ENCODE peak calls at places on chromosomes 7 and 10, in four cellular contexts. One of them, this sample, is unnamed.

GRCh38 chr7:20778063-20778721 is 8.5 kb downstream of the SP8 start:
- DNase-seq in GM12878: no peak
- DNase-seq in neural progenitor cell: peak; percentile 94
- DNase-seq in K562: no peak
- DNase-seq in this sample: no peak

GRCh38 chr7:27158436-27159277 is 2.2 kb upstream of the HOXA7 start:
- DNase-seq in GM12878: no peak
- DNase-seq in neural progenitor cell: no peak
- DNase-seq in K562: no peak
- DNase-seq in this sample: no peak

GRCh38 chr7:128041203-128041602 is 10.0 kb upstream of the LRRC4 start:
- DNase-seq in GM12878: no peak
- DNase-seq in neural progenitor cell: no peak
- DNase-seq in K562: no peak
- DNase-seq in this sample: no peak

GRCh38 chr7:66181329-66181728 is 23.8 kb upstream of the TPST1 start:
- DNase-seq in GM12878: no peak
- DNase-seq in neural progenitor cell: no peak
- DNase-seq in K562: no peak
- DNase-seq in this sample: no peak

GRCh38 chr10:115861864-115862263 is 411.1 kb downstream of the GFRA1 start:
- DNase-seq in GM12878: no peak
- DNase-seq in neural progenitor cell: no peak
- DNase-seq in K562: no peak
- DNase-seq in this sample: no peak

GRCh38 chr10:93471110-93471651 is 11.0 kb downstream of the MYOF start:
- DNase-seq in GM12878: no peak
- DNase-seq in neural progenitor cell: no peak
- DNase-seq in K562: no peak
- DNase-seq in this sample: no peak

GRCh38 chr10:75511011-75511410 is 79.6 kb downstream of the LRMDA start:
- DNase-seq in GM12878: no peak
- DNase-seq in neural progenitor cell: no peak
- DNase-seq in K562: no peak
- DNase-seq in this sample: no peak

GRCh38 chr7:830069-830468 is 2.2 kb upstream of the SUN1 start:
- DNase-seq in GM12878: no peak
- DNase-seq in neural progenitor cell: no peak
- DNase-seq in K562: no peak
- DNase-seq in this sample: no peak

GRCh38 chr10:119677904-119678755 is 26.9 kb downstream of the BAG3 start:
- DNase-seq in GM12878: no peak
- DNase-seq in neural progenitor cell: no peak
- DNase-seq in K562: no peak
- DNase-seq in this sample: no peak

GRCh38 chr7:13278020-13278419 is 590.6 kb downstream of the ARL4A start:
- DNase-seq in GM12878: no peak
- DNase-seq in neural progenitor cell: no peak
- DNase-seq in K562: no peak
- DNase-seq in this sample: no peak

GRCh38 chr10:8044331-8044907 is 10.1 kb upstream of the GATA3 start:
- DNase-seq in GM12878: no peak
- DNase-seq in neural progenitor cell: peak; percentile 10
- DNase-seq in K562: no peak
- DNase-seq in this sample: no peak

GRCh38 chr10:8043569-8044306 is 10.8 kb upstream of the GATA3 start:
- DNase-seq in GM12878: no peak
- DNase-seq in neural progenitor cell: peak; percentile 82
- DNase-seq in K562: no peak
- DNase-seq in this sample: no peak

GRCh38 chr10:8042864-8043568 is 11.5 kb upstream of the GATA3 start:
- DNase-seq in GM12878: no peak
- DNase-seq in neural progenitor cell: peak; percentile 46
- DNase-seq in K562: no peak
- DNase-seq in this sample: no peak

GRCh38 chr10:8045728-8046494 is 8.6 kb upstream of the GATA3 start:
- DNase-seq in GM12878: no peak
- DNase-seq in neural progenitor cell: peak; percentile 5
- DNase-seq in K562: no peak
- DNase-seq in this sample: no peak

DNA sequence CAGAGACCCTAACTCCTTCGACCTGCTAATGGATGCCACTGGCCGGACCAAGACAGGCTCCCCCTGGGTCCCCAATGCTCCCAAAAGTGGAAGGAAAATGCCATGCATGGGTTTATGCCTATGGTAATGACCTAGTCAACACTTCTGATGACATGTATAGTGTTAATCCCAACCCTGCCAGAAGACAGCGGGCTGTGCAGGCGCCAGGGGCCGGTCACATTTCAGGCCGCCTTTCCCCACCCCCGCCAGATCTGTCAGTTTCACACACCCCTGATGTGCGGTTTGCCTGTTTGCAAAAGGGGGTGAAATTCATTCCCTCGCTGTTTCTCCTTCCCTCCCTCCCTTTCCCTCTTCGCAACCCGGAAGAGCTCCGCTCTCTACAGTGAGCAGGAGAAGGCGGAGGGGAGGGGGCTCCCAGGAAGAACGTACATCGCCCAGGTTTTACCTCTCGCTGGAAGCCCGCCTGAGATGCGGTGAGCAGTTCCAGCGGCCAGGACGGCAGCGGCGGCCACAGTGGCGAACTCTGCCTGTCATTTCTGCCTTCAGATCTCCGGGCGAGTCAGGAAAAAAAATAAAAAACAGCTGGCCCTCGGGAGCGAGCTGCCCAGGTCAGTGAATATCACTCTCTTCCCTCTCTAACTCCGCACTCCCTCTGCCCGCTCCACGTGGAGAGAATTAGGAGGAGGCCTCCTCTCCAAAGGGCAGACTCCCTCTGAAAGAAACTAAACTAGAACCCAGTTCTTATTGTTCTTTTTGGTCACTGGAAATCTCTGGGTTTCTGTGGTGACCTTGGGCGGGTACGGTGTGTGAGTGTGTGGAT is 9.4 kb upstream of the GATA3 start:
- DNase-seq in GM12878: no peak
- DNase-seq in neural progenitor cell: peak; percentile 72
- DNase-seq in K562: peak; percentile 28
- DNase-seq in this sample: peak; percentile 60
- H3K4me3 ChIP-seq in GM12878: peak overlapping the region; percentile 8
- H3K4me3 ChIP-seq in neural progenitor cell: peak overlapping the region; percentile 35
- H3K4me3 ChIP-seq in K562: no peak overlapping the region
- H3K4me3 ChIP-seq in this sample: peak overlapping the region; percentile 59

GRCh38 chr7:95598511-95598910 is 2.2 kb upstream of the PDK4 start:
- DNase-seq in GM12878: no peak
- DNase-seq in neural progenitor cell: no peak
- DNase-seq in K562: no peak
- DNase-seq in this sample: no peak
- H3K9me3 ChIP-seq in GM12878: no peaks in the 10 kb centered on the region
- H3K9me3 ChIP-seq in neural progenitor cell: no peaks in the 10 kb centered on the region
- H3K9me3 ChIP-seq in K562: no peaks in the 10 kb centered on the region
- H3K9me3 ChIP-seq in this sample: no peaks in the 10 kb centered on the region

GRCh38 chr7:7294914-7295313 is 112.6 kb downstream of the C1GALT1 start:
- DNase-seq in GM12878: no peak
- DNase-seq in neural progenitor cell: no peak
- DNase-seq in K562: no peak
- DNase-seq in this sample: no peak

GRCh38 chr7:7292608-7293007 is 110.3 kb downstream of the C1GALT1 start:
- DNase-seq in GM12878: no peak
- DNase-seq in neural progenitor cell: no peak
- DNase-seq in K562: no peak
- DNase-seq in this sample: no peak

GRCh38 chr7:7290429-7291122 is 108.2 kb downstream of the C1GALT1 start:
- DNase-seq in GM12878: no peak
- DNase-seq in neural progenitor cell: no peak
- DNase-seq in K562: no peak
- DNase-seq in this sample: no peak

GRCh38 chr7:7293092-7293491 is 110.7 kb downstream of the C1GALT1 start:
- DNase-seq in GM12878: no peak
- DNase-seq in neural progenitor cell: no peak
- DNase-seq in K562: no peak
- DNase-seq in this sample: no peak

DNA sequence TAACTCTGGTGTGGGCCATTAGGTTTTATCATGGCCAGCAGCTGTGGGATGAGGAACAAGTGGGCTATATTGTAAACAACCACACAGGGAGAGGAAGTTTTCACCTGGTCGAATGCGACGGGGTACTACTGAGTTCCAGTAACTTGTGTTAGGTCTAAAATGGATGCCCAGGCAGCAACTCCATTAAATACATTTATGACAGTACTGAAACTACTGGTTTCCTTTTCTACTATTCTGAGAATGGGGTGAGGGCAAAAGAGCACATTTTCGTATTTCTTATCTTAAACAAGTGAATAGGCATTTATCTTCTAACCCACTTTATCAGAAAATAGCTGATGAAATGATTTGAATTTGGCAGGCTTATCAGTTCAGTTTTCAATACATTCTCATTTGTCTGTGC is 109.7 kb downstream of the C1GALT1 start:
- DNase-seq in GM12878: no peak
- DNase-seq in neural progenitor cell: no peak
- DNase-seq in K562: no peak
- DNase-seq in this sample: no peak
- H2AFZ ChIP-seq in GM12878: no peak overlapping the region
- H2AFZ ChIP-seq in neural progenitor cell: no peak overlapping the region
- H2AFZ ChIP-seq in K562: peak overlapping the region; percentile 77
- H2AFZ ChIP-seq in this sample: no peak overlapping the region

GRCh38 chr7:142887282-142888015 is 1.9 kb upstream of the TRPV6 start:
- DNase-seq in GM12878: no peak
- DNase-seq in neural progenitor cell: no peak
- DNase-seq in K562: no peak
- DNase-seq in this sample: no peak

GRCh38 chr7:142883571-142884284 is 1.8 kb downstream of the TRPV6 start:
- DNase-seq in GM12878: no peak
- DNase-seq in neural progenitor cell: no peak
- DNase-seq in K562: no peak
- DNase-seq in this sample: no peak

GRCh38 chr7:142884285-142884637 is 1.3 kb downstream of the TRPV6 start:
- DNase-seq in GM12878: no peak
- DNase-seq in neural progenitor cell: no peak
- DNase-seq in K562: no peak
- DNase-seq in this sample: no peak

GRCh38 chr7:142886866-142887265 is 1.3 kb upstream of the TRPV6 start:
- DNase-seq in GM12878: no peak
- DNase-seq in neural progenitor cell: no peak
- DNase-seq in K562: no peak
- DNase-seq in this sample: no peak

DNA sequence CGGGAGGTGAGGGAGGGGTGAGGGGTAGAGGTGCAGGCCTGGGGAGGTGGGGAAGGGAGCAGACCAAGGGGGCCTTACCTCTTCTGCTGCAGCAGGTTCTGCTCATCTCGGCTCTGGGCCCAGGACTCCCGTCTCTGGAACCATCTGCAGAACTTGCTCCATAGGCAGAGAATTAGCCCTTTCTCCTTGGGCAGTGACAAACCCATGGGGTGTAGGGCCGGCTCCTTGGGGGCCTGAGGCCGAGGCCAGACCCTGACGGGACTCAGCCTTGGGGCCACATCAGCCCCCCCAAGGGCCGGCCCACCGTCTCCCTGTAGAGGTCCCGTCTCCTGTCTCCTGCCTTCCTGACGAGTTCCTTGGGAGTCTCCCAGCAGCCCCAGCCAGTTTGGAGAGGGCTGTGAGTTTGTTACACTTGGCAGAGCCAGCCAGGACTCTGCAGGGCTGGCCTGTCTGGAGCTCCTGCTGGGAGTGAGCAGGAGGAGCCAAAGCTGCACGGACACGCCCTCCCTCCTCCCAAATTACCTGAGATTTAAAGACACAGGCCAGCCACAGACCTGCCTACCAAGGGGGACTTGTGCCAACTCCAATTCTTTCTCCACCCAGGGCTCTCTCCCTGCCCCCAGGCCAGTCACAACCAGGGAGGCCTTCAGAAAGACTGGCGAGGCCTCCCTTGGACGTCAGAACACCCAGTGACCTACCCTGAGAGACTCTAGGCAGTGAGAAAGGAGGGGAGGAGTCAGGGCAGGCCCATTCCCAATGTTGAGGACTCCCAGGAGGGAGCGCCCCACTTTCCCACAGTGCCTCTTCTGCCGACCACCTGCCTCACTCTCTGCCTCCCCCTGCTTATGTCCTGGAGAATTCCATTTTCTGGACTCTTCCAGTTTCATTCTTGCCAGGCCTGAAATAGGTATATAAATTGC is at the start of gene TRPV6:
- DNase-seq in GM12878: no peak
- DNase-seq in neural progenitor cell: peak; percentile 13
- DNase-seq in K562: no peak
- DNase-seq in this sample: no peak
- H3K4me3 ChIP-seq in GM12878: no peak within 1 kb of the TSS
- H3K4me3 ChIP-seq in neural progenitor cell: no peak within 1 kb of the TSS
- H3K4me3 ChIP-seq in K562: no peak within 1 kb of the TSS
- H3K4me3 ChIP-seq in this sample: no peak within 1 kb of the TSS

GRCh38 chr7:121273467-121274167 is 55.2 kb upstream of the WNT16 start:
- DNase-seq in GM12878: no peak
- DNase-seq in neural progenitor cell: no peak
- DNase-seq in K562: no peak
- DNase-seq in this sample: peak; percentile 10

GRCh38 chr7:121274467-121274866 is 54.3 kb upstream of the WNT16 start:
- DNase-seq in GM12878: no peak
- DNase-seq in neural progenitor cell: no peak
- DNase-seq in K562: no peak
- DNase-seq in this sample: no peak

GRCh38 chr7:121269798-121270197 is 59.0 kb upstream of the WNT16 start:
- DNase-seq in GM12878: no peak
- DNase-seq in neural progenitor cell: no peak
- DNase-seq in K562: no peak
- DNase-seq in this sample: no peak

GRCh38 chr7:121271098-121271497 is 57.7 kb upstream of the WNT16 start:
- DNase-seq in GM12878: no peak
- DNase-seq in neural progenitor cell: no peak
- DNase-seq in K562: no peak
- DNase-seq in this sample: no peak

DNA sequence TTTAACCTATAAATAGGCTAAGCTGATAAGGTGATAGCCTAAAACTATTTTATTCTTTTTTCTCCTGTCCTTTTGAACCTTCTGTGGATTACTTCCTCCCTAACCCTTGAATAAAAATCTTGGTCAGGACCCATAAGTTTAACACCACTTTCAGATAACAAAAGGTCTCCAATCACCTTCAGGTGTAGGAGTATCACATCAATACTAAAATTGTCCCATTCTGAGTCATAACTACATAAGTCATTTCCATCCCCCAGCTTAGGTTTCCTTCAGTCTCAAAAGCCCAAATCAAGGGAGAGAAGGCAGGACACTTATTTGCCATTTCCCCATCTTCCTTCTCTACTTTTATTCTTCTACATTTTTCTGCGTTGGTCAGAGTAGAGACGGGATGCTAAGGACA is 56.9 kb upstream of the WNT16 start:
- DNase-seq in GM12878: no peak
- DNase-seq in neural progenitor cell: no peak
- DNase-seq in K562: no peak
- DNase-seq in this sample: no peak
- H3K9me3 ChIP-seq in GM12878: no peaks in the 10 kb centered on the region
- H3K9me3 ChIP-seq in neural progenitor cell: no peaks in the 10 kb centered on the region
- H3K9me3 ChIP-seq in K562: no peaks in the 10 kb centered on the region
- H3K9me3 ChIP-seq in this sample: no peaks in the 10 kb centered on the region

DNA sequence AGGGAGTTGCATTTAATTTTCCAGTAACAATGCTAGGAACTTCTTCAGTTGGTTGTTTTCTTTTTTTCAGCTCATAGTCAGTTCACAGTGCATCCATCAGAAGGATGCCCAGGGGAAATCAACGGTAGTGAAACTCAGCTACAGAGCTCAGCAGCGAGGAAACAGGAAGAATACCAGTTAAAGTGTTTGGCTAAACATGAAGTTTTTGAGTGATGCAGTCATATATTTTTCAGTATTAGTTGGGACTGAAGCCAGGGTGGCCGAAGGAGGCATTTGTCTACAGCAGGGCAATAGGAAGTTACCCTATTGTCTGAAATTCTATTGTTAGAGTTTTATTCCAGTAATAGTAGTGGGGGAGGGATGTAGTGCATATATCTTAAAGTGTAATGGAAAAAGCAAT is 45.3 kb upstream of the MALRD1 start:
- DNase-seq in GM12878: no peak
- DNase-seq in neural progenitor cell: no peak
- DNase-seq in K562: no peak
- DNase-seq in this sample: no peak
- H2AFZ ChIP-seq in GM12878: no peak overlapping the region
- H2AFZ ChIP-seq in neural progenitor cell: no peak overlapping the region
- H2AFZ ChIP-seq in K562: no peak overlapping the region
- H2AFZ ChIP-seq in this sample: no peak overlapping the region

This sample was measured in DND-41.